ENCODE peak calls at places on chromosomes 2 and 18, in eight cellular contexts. N is A549, S is gastrocnemius medialis, Y is stomach, X is IMR-90, M is uterus, A is tibial nerve, F is NB4. O is an unnamed sample.

GRCh38 chr2:224195954-224196571 is 157.0 kb upstream of the SERPINE2 start:
- DNase-seq in N (no peak), S (no peak), Y (no peak), X (no peak), M (peak), A (no peak), F (no peak), O (no peak)

GRCh38 chr2:122433123-122433754 is 677.8 kb downstream of the TSN start:
- DNase-seq in N (no peak), S (no peak), Y (no peak), X (no peak), M (no peak), A (no peak), F (no peak), O (no peak)

GRCh38 chr18:2538236-2538635 is 33.1 kb downstream of the METTL4 start:
- DNase-seq in N (no peak), S (no peak), Y (no peak), X (no peak), M (no peak), A (no peak), F (no peak), O (no peak)

GRCh38 chr2:240500561-240501423 is 57.0 kb downstream of the ANKMY1 start:
- DNase-seq in N (no peak), S (no peak), Y (peak), X (no peak), M (peak), A (no peak), F (no peak), O (peak)

GRCh38 chr2:84856785-84857184 is 24.1 kb downstream of the TRABD2A start:
- DNase-seq in N (no peak), S (no peak), Y (no peak), X (no peak), M (no peak), A (no peak), F (peak), O (no peak)

GRCh38 chr2:217393585-217394032 is 533.7 kb upstream of the TNP1 start:
- DNase-seq in N (no peak), S (peak), Y (peak), X (peak), M (peak), A (peak), F (no peak), O (peak)

GRCh38 chr2:233456111-233456510 is 101.8 kb downstream of the DGKD start:
- DNase-seq in N (no peak), S (no peak), Y (no peak), X (no peak), M (no peak), A (no peak), F (no peak), O (no peak)

GRCh38 chr2:113157108-113157896 is 16.5 kb upstream of the PSD4 start:
- DNase-seq in N (no peak), S (no peak), Y (peak), X (no peak), M (no peak), A (no peak), F (peak), O (peak)

GRCh38 chr2:85582467-85582866 is 1.8 kb upstream of the VAMP5 start:
- DNase-seq in N (no peak), S (no peak), Y (no peak), X (no peak), M (no peak), A (no peak), F (no peak), O (no peak)

GRCh38 chr2:170006592-170007327 is 171.2 kb upstream of the MYO3B start:
- DNase-seq in N (no peak), S (no peak), Y (no peak), X (peak), M (no peak), A (no peak), F (peak), O (no peak)

GRCh38 chr18:8625693-8626092 is 16.5 kb downstream of the RAB12 start:
- DNase-seq in N (no peak), S (peak), Y (no peak), X (no peak), M (no peak), A (no peak), F (no peak), O (no peak)

GRCh38 chr2:238528953-238529781 is 102.4 kb downstream of the ASB1 start:
- DNase-seq in N (peak), S (no peak), Y (no peak), X (peak), M (no peak), A (no peak), F (no peak), O (peak)

GRCh38 chr2:237196866-237197618 is 111.4 kb downstream of the COPS8 start:
- DNase-seq in N (peak), S (no peak), Y (no peak), X (peak), M (no peak), A (no peak), F (no peak), O (no peak)

GRCh38 chr2:172938713-172939375 is 136.8 kb upstream of the MAP3K20 start:
- DNase-seq in N (no peak), S (no peak), Y (no peak), X (peak), M (no peak), A (no peak), F (no peak), O (no peak)

GRCh38 chr2:236657801-236658200 is 88.2 kb downstream of the ACKR3 start:
- DNase-seq in N (no peak), S (no peak), Y (no peak), X (no peak), M (no peak), A (no peak), F (no peak), O (no peak)

GRCh38 chr2:178177066-178177679 is 17.1 kb upstream of the OSBPL6 start:
- DNase-seq in N (no peak), S (no peak), Y (no peak), X (peak), M (no peak), A (no peak), F (peak), O (no peak)

GRCh38 chr2:55165567-55165966 is 66.5 kb downstream of the CLHC1 start:
- DNase-seq in N (no peak), S (no peak), Y (no peak), X (peak), M (no peak), A (no peak), F (peak), O (no peak)

GRCh38 chr2:190137561-190137960 is 75.0 kb upstream of the MSTN start:
- DNase-seq in N (no peak), S (no peak), Y (no peak), X (peak), M (no peak), A (no peak), F (no peak), O (no peak)

GRCh38 chr2:100643906-100644501 is 81.2 kb downstream of the PDCL3 start:
- DNase-seq in N (no peak), S (no peak), Y (no peak), X (no peak), M (no peak), A (no peak), F (peak), O (no peak)

GRCh38 chr2:224136394-224136793 is 97.3 kb upstream of the SERPINE2 start:
- DNase-seq in N (no peak), S (no peak), Y (no peak), X (no peak), M (no peak), A (no peak), F (no peak), O (no peak)

GRCh38 chr2:156537147-156537546 is 101.0 kb downstream of the GPD2 start:
- DNase-seq in N (no peak), S (no peak), Y (no peak), X (peak), M (no peak), A (no peak), F (no peak), O (no peak)

GRCh38 chr2:43180901-43181300 is 45.5 kb downstream of the ZFP36L2 start:
- DNase-seq in N (no peak), S (no peak), Y (no peak), X (no peak), M (no peak), A (no peak), F (no peak), O (no peak)

GRCh38 chr18:37778417-37779165 is 213.0 kb upstream of the CELF4 start:
- DNase-seq in N (peak), S (no peak), Y (peak), X (no peak), M (no peak), A (no peak), F (peak), O (peak)

GRCh38 chr2:206260427-206261012 is 13.9 kb upstream of the ZDBF2 start:
- DNase-seq in N (peak), S (no peak), Y (no peak), X (peak), M (no peak), A (no peak), F (peak), O (no peak)
- TF ChIP-seq CTCF in N (peak), S (no peak), Y (peak), X (peak), M (peak), A (peak), F (peak), O (no peak)

GRCh38 chr2:69636395-69636794 is 7.1 kb downstream of the AAK1 start:
- DNase-seq in N (no peak), S (peak), Y (no peak), X (no peak), M (no peak), A (no peak), F (no peak), O (no peak)

GRCh38 chr2:69638630-69639029 is 4.9 kb downstream of the AAK1 start:
- DNase-seq in N (no peak), S (no peak), Y (no peak), X (no peak), M (no peak), A (no peak), F (no peak), O (no peak)

GRCh38 chr2:69639246-69639645 is 4.3 kb downstream of the AAK1 start:
- DNase-seq in N (no peak), S (no peak), Y (no peak), X (no peak), M (no peak), A (no peak), F (no peak), O (no peak)

GRCh38 chr2:69635426-69635825 is 8.1 kb downstream of the AAK1 start:
- DNase-seq in N (no peak), S (no peak), Y (no peak), X (no peak), M (no peak), A (no peak), F (no peak), O (no peak)

GRCh38 chr2:69637923-69638322 is 5.6 kb downstream of the AAK1 start:
- DNase-seq in N (no peak), S (no peak), Y (no peak), X (no peak), M (no peak), A (no peak), F (no peak), O (no peak)
- TF ChIP-seq POLR2A in N (no peak), S (no peak), Y (no peak), X (no peak), M (no peak), A (no peak), F (no peak), O (no peak)

DNA sequence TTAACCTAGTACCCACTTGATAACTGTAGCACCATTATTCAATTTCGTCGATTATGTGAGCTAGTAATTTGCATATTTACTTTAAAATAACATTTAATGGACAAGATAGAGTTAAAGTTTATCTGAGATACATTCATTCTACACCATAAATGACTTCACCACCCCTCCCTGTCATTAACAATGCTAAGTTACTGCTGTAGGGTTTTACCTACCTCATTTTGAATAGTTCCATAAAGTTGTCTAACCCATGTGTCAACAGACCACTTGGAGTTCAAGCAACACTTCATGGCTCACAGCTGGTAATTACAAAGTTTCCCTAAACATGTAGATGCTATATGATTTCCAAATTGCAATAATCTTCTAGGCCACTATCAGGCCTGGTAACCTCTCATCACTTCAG is 127.4 kb upstream of the CYP26B1 start:
- DNase-seq in N (no peak), S (no peak), Y (no peak), X (no peak), M (no peak), A (no peak), F (no peak), O (no peak)
- H3K4me3 ChIP-seq in N (no peak), S (no peak), Y (no peak), X (no peak), M (no peak), A (no peak), F (no peak), O (no peak)

GRCh38 chr2:160377204-160377995 is 116.2 kb downstream of the RBMS1 start:
- DNase-seq in N (no peak), S (no peak), Y (no peak), X (peak), M (no peak), A (no peak), F (no peak), O (no peak)
- TF ChIP-seq CTCF in N (peak), S (no peak), Y (no peak), X (no peak), M (no peak), A (no peak), F (peak), O (no peak)

GRCh38 chr2:23377772-23378171 is 7.2 kb upstream of the KLHL29 start:
- DNase-seq in N (no peak), S (no peak), Y (no peak), X (no peak), M (no peak), A (no peak), F (no peak), O (no peak)

GRCh38 chr2:23376972-23377371 is 8.0 kb upstream of the KLHL29 start:
- DNase-seq in N (no peak), S (no peak), Y (no peak), X (peak), M (no peak), A (no peak), F (no peak), O (no peak)

GRCh38 chr2:23375448-23375847 is 9.5 kb upstream of the KLHL29 start:
- DNase-seq in N (peak), S (no peak), Y (no peak), X (peak), M (no peak), A (no peak), F (peak), O (no peak)

GRCh38 chr2:23373666-23374065 is 11.3 kb upstream of the KLHL29 start:
- DNase-seq in N (no peak), S (no peak), Y (no peak), X (peak), M (no peak), A (no peak), F (no peak), O (no peak)

GRCh38 chr2:23376075-23376474 is 8.9 kb upstream of the KLHL29 start:
- DNase-seq in N (no peak), S (no peak), Y (no peak), X (no peak), M (no peak), A (no peak), F (no peak), O (no peak)
- TF ChIP-seq POLR2A in N (no peak), S (no peak), Y (no peak), X (no peak), M (no peak), A (no peak), F (no peak), O (no peak)

GRCh38 chr2:74549685-74549971 is 4.1 kb downstream of the LOXL3 start:
- DNase-seq in N (no peak), S (no peak), Y (no peak), X (no peak), M (no peak), A (no peak), F (peak), O (no peak)

GRCh38 chr2:74551530-74551929 is 2.2 kb downstream of the LOXL3 start:
- DNase-seq in N (no peak), S (no peak), Y (no peak), X (no peak), M (no peak), A (no peak), F (no peak), O (no peak)

GRCh38 chr2:74548919-74549684 is 4.6 kb downstream of the LOXL3 start:
- DNase-seq in N (peak), S (no peak), Y (peak), X (peak), M (peak), A (peak), F (peak), O (peak)

GRCh38 chr2:74548285-74548918 is 5.3 kb downstream of the LOXL3 start:
- DNase-seq in N (no peak), S (no peak), Y (no peak), X (no peak), M (no peak), A (no peak), F (no peak), O (no peak)

GRCh38 chr2:74550231-74550630 is 3.5 kb downstream of the LOXL3 start:
- DNase-seq in N (no peak), S (no peak), Y (no peak), X (no peak), M (no peak), A (no peak), F (no peak), O (no peak)
- H3K4me3 ChIP-seq in N (no peak), S (no peak), Y (no peak), X (no peak), M (no peak), A (no peak), F (peak), O (no peak)

GRCh38 chr18:4599312-4599711 is 144.2 kb upstream of the DLGAP1 start:
- DNase-seq in N (no peak), S (no peak), Y (no peak), X (no peak), M (no peak), A (no peak), F (no peak), O (no peak)
- TF ChIP-seq CTCF in N (no peak), S (no peak), Y (no peak), X (no peak), M (no peak), A (no peak), F (no peak), O (no peak)

GRCh38 chr18:58078889-58079573 is 35.0 kb downstream of the NEDD4L start:
- DNase-seq in N (no peak), S (no peak), Y (peak), X (no peak), M (no peak), A (no peak), F (no peak), O (peak)
- TF ChIP-seq POLR2A in N (no peak), S (no peak), Y (no peak), X (no peak), M (no peak), A (no peak), F (no peak), O (no peak)

GRCh38 chr2:130728007-130728454 is 839 bp upstream of the GPR148 start:
- DNase-seq in N (no peak), S (no peak), Y (peak), X (no peak), M (no peak), A (no peak), F (peak), O (no peak)

GRCh38 chr2:130726614-130727180 is 2.2 kb upstream of the GPR148 start:
- DNase-seq in N (no peak), S (no peak), Y (no peak), X (no peak), M (no peak), A (no peak), F (no peak), O (no peak)

GRCh38 chr2:130729311-130730299 is 735 bp downstream of the GPR148 start:
- DNase-seq in N (no peak), S (no peak), Y (no peak), X (no peak), M (no peak), A (no peak), F (no peak), O (no peak)

GRCh38 chr2:130727286-130727924 is 1.5 kb upstream of the GPR148 start:
- DNase-seq in N (peak), S (no peak), Y (peak), X (peak), M (peak), A (peak), F (peak), O (peak)

GRCh38 chr2:130728549-130729310 is at the start of gene GPR148:
- DNase-seq in N (no peak), S (no peak), Y (no peak), X (no peak), M (no peak), A (no peak), F (no peak), O (no peak)
- H3K4me3 ChIP-seq in N (peak), S (peak), Y (peak), X (no peak), M (peak), A (peak), F (no peak), O (peak)

DNA sequence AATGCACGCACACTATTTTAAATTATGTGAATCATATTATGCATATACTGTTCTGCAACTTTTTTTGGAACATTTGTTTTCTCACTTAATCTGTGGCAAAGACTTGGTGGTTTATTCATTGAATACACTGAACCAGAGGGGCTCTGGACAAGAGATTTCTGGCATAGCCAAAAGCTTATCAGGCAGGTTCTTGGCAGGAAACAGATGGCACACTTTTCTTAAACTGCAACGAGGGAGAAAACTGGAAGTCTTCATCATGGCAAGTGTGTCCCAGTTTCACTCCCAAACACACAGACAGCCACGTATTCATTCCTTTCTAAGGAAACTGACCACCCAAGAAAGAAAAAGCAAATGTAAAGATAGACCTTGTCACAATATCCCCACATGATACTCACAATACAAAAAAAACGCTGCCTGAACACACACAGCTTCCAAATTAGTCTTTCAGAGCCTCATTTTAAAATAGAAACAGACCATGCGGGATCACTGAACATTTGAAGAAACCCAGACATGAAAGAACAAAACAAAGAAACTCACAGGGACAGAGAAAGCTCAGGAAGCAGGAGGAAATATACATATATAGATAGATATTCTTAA is 40.6 kb upstream of the RTTN start:
- DNase-seq in N (no peak), S (no peak), Y (no peak), X (no peak), M (no peak), A (no peak), F (no peak), O (no peak)
- TF ChIP-seq CTCF in N (no peak), S (no peak), Y (no peak), X (no peak), M (no peak), A (no peak), F (no peak), O (no peak)